ENCODE peak calls at places on chromosomes 12 and 14, in five cellular contexts. X is neuronal stem cell, F is IMR-90, B is H1, L is trophoblast cell. M is an unnamed sample.

GRCh38 chr12:27285395-27285794 is 41.3 kb downstream of the STK38L start:
- DNase-seq in X (no peak), F (peak), B (no peak), L (no peak), M (peak)

GRCh38 chr12:2270846-2271245 is 218.1 kb downstream of the CACNA1C start:
- DNase-seq in X (no peak), F (no peak), B (no peak), L (no peak), M (no peak)

GRCh38 chr14:94460631-94461416 is 8.2 kb upstream of the SERPINA11 start:
- DNase-seq in X (no peak), F (no peak), B (no peak), L (no peak), M (no peak)

GRCh38 chr12:64098709-64099354 is 123.3 kb downstream of the KICS2 start:
- DNase-seq in X (no peak), F (peak), B (no peak), L (no peak), M (no peak)

GRCh38 chr12:1234073-1234472 is 243.1 kb downstream of the ERC1 start:
- DNase-seq in X (no peak), F (peak), B (no peak), L (no peak), M (peak)

GRCh38 chr14:100883789-100884101 is 19.8 kb downstream of the RTL1 start:
- DNase-seq in X (no peak), F (no peak), B (no peak), L (no peak), M (no peak)

GRCh38 chr12:18998343-18999270 is 130.9 kb upstream of the PLEKHA5 start:
- DNase-seq in X (no peak), F (peak), B (no peak), L (peak), M (peak)

GRCh38 chr12:123815968-123816367 is 53.9 kb downstream of the DNAH10 start:
- DNase-seq in X (no peak), F (no peak), B (no peak), L (no peak), M (no peak)

GRCh38 chr14:94175403-94176146 is 1.5 kb downstream of the PPP4R4 start:
- DNase-seq in X (no peak), F (no peak), B (no peak), L (no peak), M (no peak)

GRCh38 chr14:54738009-54738408 is 164.6 kb downstream of the GCH1 start:
- DNase-seq in X (no peak), F (no peak), B (no peak), L (no peak), M (no peak)

GRCh38 chr14:54737132-54737711 is 165.4 kb downstream of the GCH1 start:
- DNase-seq in X (no peak), F (peak), B (no peak), L (peak), M (peak)

GRCh38 chr14:54743382-54743781 is 159.2 kb downstream of the GCH1 start:
- DNase-seq in X (no peak), F (no peak), B (no peak), L (no peak), M (peak)

GRCh38 chr14:54742492-54743350 is 159.9 kb downstream of the GCH1 start:
- DNase-seq in X (no peak), F (no peak), B (no peak), L (no peak), M (no peak)

GRCh38 chr14:54739514-54739913 is 163.1 kb downstream of the GCH1 start:
- DNase-seq in X (no peak), F (no peak), B (no peak), L (peak), M (no peak)
- H3K27ac ChIP-seq in X (no peak), F (no peak), B (no peak), L (no peak), M (no peak)

DNA sequence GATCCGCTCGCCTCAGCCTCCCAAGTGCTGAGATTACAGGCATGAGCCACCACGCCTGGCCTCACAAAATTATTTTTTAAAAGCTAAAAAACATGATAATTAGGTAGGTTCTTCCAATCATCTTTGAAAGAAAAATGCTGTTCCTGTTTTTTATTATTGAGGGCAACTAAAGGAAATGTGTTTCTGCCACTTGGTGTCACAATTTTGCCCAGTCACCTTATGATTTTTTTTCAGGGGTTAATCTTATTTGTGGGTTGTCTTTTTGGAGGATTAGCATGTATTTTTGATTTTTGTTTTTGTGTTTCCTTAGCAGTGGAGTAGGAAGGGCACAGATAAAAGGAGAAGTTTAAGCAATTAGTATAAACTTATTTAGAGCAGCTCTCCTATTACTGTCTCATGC is 79.8 kb downstream of the PRORP start:
- DNase-seq in X (no peak), F (no peak), B (no peak), L (no peak), M (no peak)
- H3K4me3 ChIP-seq in X (no peak), F (no peak), B (no peak), L (no peak), M (no peak)

DNA sequence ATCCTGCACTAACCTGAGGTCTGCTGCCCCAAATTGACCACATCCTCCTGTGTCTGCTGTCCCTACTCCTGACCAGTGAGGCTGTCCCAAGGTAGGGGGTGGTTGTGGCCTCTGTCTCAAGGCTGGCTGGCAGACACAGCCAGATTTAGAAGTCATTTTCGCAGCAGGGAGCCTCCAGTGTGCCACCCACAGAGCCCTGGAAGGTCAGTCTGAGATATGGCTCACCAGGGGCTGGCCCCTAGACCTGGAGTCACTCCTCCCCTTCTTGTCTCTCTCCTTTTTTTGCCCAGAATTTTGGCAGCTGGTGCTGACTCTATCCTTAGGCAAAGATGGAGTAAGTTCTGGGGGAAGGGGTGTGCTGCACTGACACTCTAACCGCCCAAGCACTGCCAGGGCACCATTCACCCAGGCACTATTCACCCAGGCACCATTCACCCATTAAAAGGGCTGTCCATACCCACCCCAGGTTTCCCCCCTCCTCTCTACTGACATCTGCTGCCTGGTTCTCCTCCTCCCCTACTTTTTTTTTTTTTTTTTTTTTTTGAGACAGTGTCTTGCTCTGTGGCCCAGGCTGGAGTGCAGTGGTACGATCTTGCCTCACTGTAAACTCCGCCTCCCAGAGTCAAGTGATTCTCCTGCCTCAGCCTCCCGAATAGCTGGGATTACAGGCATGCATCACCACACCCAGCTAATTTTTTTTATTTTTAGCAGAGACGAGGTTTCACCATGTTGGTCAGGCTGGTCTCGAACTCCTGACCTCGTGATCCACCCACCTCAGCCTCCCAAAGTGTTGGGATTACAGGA is 7.7 kb downstream of the DDN start:
- DNase-seq in X (no peak), F (no peak), B (no peak), L (no peak), M (peak)
- H4K91ac ChIP-seq in X (no peak), F (no peak), B (no peak), L (no peak), M (no peak)

GRCh38 chr14:60178820-60179219 is 13.6 kb upstream of the DHRS7 start:
- DNase-seq in X (no peak), F (no peak), B (no peak), L (no peak), M (no peak)

GRCh38 chr14:60183138-60183537 is 17.9 kb upstream of the DHRS7 start:
- DNase-seq in X (no peak), F (no peak), B (no peak), L (no peak), M (no peak)

GRCh38 chr14:60175255-60175902 is 10.2 kb upstream of the DHRS7 start:
- DNase-seq in X (no peak), F (peak), B (no peak), L (peak), M (no peak)

GRCh38 chr14:60178164-60178563 is 13.0 kb upstream of the DHRS7 start:
- DNase-seq in X (no peak), F (no peak), B (no peak), L (no peak), M (no peak)

DNA sequence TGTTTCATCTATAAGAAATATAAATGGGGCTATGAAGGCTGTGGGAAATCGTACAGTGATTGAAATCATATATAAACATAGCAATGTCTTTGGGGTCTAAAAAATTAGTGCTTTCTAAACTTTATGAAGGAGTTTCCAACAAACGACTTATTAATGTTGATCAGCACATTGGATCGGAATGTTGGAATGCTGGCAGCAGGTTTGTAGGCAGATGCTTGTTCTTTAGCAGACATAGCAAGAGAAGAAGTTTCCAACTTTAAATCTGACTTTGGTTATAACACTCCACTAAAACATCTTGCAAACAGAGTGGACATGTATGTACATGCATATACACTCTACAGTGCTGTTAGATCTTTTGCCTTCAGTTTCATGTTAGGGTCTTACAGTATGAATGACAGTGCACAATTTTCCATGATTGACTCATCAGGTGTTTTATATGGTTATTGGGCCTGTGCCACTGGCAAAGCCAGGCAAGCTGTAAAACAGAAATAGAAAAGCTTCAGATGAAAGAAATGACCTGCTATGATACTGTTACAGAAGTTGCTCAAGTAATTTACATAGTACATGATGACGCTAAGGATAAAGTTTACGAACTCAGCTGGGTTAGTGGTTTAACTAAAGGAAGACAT is 14.2 kb upstream of the DHRS7 start:
- DNase-seq in X (no peak), F (peak), B (no peak), L (peak), M (no peak)
- H3K27ac ChIP-seq in X (no peak), F (no peak), B (no peak), L (no peak), M (no peak)

DNA sequence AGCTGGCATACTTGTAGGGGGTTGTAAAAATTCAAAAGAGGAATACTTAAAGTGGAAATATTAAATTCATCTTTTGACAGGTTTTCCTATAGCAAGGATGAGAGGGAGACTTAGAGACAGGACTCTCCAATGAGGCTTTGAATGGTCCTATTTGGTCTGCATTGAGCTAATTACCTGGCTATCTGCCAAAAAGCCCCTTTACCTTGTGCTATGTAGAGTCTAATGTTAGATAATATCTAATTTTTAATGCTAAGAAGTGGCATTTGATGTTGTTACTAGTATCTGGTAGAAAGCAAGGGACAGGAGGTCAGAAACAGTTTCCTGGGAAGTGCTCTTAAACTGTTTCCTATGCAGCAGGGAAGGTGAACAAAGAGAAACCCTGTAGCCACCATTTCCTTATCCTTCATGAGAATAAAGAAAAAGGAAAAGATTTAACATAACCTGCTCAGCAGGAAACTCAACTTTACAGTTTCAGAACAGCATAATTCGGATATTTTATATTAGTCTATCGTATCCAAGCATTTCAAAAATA is 550.0 kb downstream of the SOX5 start:
- DNase-seq in X (no peak), F (no peak), B (no peak), L (no peak), M (no peak)
- H3K4me3 ChIP-seq in X (no peak), F (no peak), B (no peak), L (no peak), M (no peak)

DNA sequence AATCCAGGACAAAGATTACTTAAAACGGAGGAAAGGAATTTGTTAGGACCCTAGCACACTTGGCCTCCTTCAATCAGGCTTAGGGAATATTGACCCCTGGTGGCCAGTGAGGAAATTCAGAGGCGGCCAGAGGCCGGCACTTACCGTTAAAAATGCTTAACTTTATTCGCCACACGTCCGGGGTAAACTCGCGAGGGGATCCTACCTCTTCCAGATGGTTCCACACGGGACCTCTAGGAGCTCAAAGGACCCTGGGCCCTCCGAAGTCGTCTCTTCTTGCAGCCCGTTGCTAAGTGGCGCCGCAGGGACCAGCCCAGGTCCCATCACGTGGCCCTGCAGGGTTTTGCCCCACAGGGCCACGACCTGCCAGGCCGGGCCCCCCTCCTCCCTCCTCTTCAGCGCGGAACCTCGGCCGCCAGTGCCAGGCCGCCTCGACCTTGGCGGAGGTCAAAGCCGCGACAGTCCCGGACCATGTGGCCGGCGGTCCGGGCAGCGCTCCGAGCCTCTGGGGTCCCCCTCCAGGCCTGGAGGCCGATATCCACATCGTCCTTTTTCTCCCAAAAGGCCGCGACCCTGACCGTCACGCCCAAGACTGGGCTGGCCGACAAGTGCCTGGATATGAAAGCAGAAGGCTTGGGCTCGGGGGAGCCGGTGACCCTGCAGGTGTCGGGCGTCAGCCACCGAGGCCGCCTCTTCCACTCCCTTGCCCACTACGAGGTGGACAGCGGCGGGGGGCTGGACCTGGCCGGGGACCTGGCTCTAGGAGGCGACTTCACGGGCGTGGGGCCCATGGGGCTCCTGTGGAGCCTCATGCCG is 11.1 kb upstream of the DNAL1 start:
- DNase-seq in X (peak), F (peak), B (no peak), L (peak), M (peak)
- H4K91ac ChIP-seq in X (no peak), F (peak), B (peak), L (no peak), M (peak)

GRCh38 chr12:92208613-92209121 is 63.0 kb upstream of the BTG1 start:
- DNase-seq in X (no peak), F (peak), B (no peak), L (peak), M (peak)
- H3K27ac ChIP-seq in X (no peak), F (no peak), B (no peak), L (no peak), M (no peak)

GRCh38 chr12:116718578-116719454 is 19.1 kb downstream of the SPRING1 start:
- DNase-seq in X (no peak), F (peak), B (no peak), L (no peak), M (no peak)

GRCh38 chr12:116714175-116714574 is 23.7 kb downstream of the SPRING1 start:
- DNase-seq in X (no peak), F (no peak), B (no peak), L (no peak), M (peak)

GRCh38 chr12:116719661-116720060 is 18.2 kb downstream of the SPRING1 start:
- DNase-seq in X (no peak), F (no peak), B (no peak), L (no peak), M (no peak)

GRCh38 chr12:116720129-116720528 is 17.7 kb downstream of the SPRING1 start:
- DNase-seq in X (no peak), F (no peak), B (no peak), L (no peak), M (no peak)

GRCh38 chr12:116717466-116718457 is 20.1 kb downstream of the SPRING1 start:
- DNase-seq in X (no peak), F (peak), B (no peak), L (no peak), M (no peak)
- H3K4me3 ChIP-seq in X (peak), F (no peak), B (no peak), L (no peak), M (peak)